ENCODE peak calls at places on chromosomes 2 and 18, in nine cellular contexts. R is bronchial epithelial cell, O is cardiac muscle cell, Y is right lobe of liver, B is foreskin keratinocyte, D is mammary epithelial cell, E is heart right ventricle, G is PC-9, C is astrocyte. H is an unnamed sample.

GRCh38 chr2:75173746-75174145 is 25.6 kb downstream of the TACR1 start:
- DNase-seq in R (no peak), C (no peak), G (no peak), E (no peak), B (no peak), O (no peak), Y (no peak), D (no peak), H (no peak)

GRCh38 chr2:50975546-50975945 is 56.4 kb downstream of the NRXN1 start:
- DNase-seq in R (no peak), G (no peak), O (no peak), Y (no peak), C (no peak), E (no peak), B (no peak), D (no peak), H (no peak)

GRCh38 chr2:231297108-231297908 is 98.2 kb upstream of the B3GNT7 start:
- DNase-seq in O (peak), E (peak), Y (peak), B (no peak), D (peak), C (peak), R (peak), G (peak), H (peak)

GRCh38 chr2:216283038-216283900 is 89.0 kb downstream of the MARCHF4 start:
- DNase-seq in Y (no peak), O (peak), C (no peak), D (no peak), R (peak), B (no peak), E (no peak), G (no peak), H (peak)

GRCh38 chr2:241560181-241560882 is 1.8 kb downstream of the BOK start:
- DNase-seq in R (no peak), B (no peak), D (no peak), Y (no peak), O (no peak), E (no peak), C (no peak), G (peak), H (no peak)

GRCh38 chr2:127695491-127696472 is 5.5 kb upstream of the SFT2D3 start:
- DNase-seq in O (peak), E (peak), R (peak), Y (no peak), D (peak), C (peak), G (peak), B (no peak), H (peak)

GRCh38 chr2:220090050-220090449 is 462.6 kb downstream of the SLC4A3 start:
- DNase-seq in Y (no peak), E (no peak), C (no peak), O (no peak), G (no peak), B (no peak), R (peak), D (peak), H (peak)

GRCh38 chr2:166677996-166678395 is 183.9 kb upstream of the SCN7A start:
- DNase-seq in D (no peak), E (no peak), O (no peak), G (no peak), Y (no peak), C (no peak), R (no peak), B (no peak), H (no peak)

GRCh38 chr18:36295880-36296301 is 1.6 kb upstream of the FHOD3 start:
- DNase-seq in D (no peak), B (no peak), O (no peak), G (no peak), Y (no peak), C (no peak), E (no peak), R (no peak), H (no peak)

GRCh38 chr2:241129086-241129871 is 20.0 kb downstream of the PASK start:
- DNase-seq in D (no peak), G (no peak), R (no peak), E (no peak), C (no peak), Y (peak), B (no peak), O (no peak), H (no peak)

GRCh38 chr2:233458826-233459225 is 104.5 kb downstream of the DGKD start:
- DNase-seq in D (no peak), G (no peak), E (no peak), Y (no peak), O (no peak), C (no peak), B (no peak), R (no peak), H (no peak)

GRCh38 chr2:53970095-53970897 is 497 bp downstream of the PSME4 start:
- DNase-seq in E (peak), Y (peak), G (peak), B (no peak), C (peak), O (peak), D (peak), R (no peak), H (peak)

GRCh38 chr2:157427003-157427921 is 16.6 kb downstream of the CYTIP start:
- DNase-seq in C (no peak), B (no peak), Y (no peak), G (no peak), E (no peak), R (no peak), D (no peak), O (no peak), H (no peak)

GRCh38 chr18:56990678-56991077 is 156.2 kb upstream of the BOD1L2 start:
- DNase-seq in G (no peak), B (no peak), E (no peak), C (no peak), R (no peak), Y (no peak), O (no peak), D (no peak), H (no peak)

GRCh38 chr2:216989335-216990129 is 129.7 kb upstream of the TNP1 start:
- DNase-seq in R (peak), B (no peak), Y (no peak), E (no peak), G (no peak), D (peak), C (peak), O (no peak), H (no peak)

GRCh38 chr2:110167326-110167955 is 37.4 kb downstream of the NPHP1 start:
- DNase-seq in Y (no peak), O (no peak), E (no peak), C (peak), B (no peak), R (no peak), D (no peak), G (no peak), H (no peak)

GRCh38 chr2:233006648-233007047 is 6.4 kb downstream of the NGEF start:
- DNase-seq in D (no peak), R (no peak), B (no peak), C (no peak), G (no peak), O (no peak), E (no peak), Y (peak), H (no peak)

GRCh38 chr18:63999871-64000270 is 30.0 kb downstream of the SERPINB8 start:
- DNase-seq in G (no peak), B (no peak), E (no peak), O (no peak), D (no peak), C (no peak), R (no peak), Y (no peak), H (no peak)

GRCh38 chr2:207766697-207767460 is 2.8 kb downstream of the FZD5 start:
- DNase-seq in E (no peak), Y (peak), C (no peak), R (no peak), D (no peak), G (no peak), B (no peak), O (no peak), H (no peak)

GRCh38 chr2:199302851-199303250 is 154.9 kb downstream of the SATB2 start:
- DNase-seq in R (no peak), Y (no peak), E (no peak), B (no peak), G (no peak), C (peak), D (no peak), O (peak), H (no peak)

GRCh38 chr2:26946841-26947784 is 23.3 kb upstream of the MAPRE3 start:
- DNase-seq in B (no peak), G (peak), Y (no peak), E (peak), D (peak), C (peak), R (no peak), O (peak), H (peak)

GRCh38 chr2:2187196-2187595 is 143.9 kb downstream of the MYT1L start:
- DNase-seq in R (no peak), Y (no peak), B (no peak), C (no peak), O (no peak), D (no peak), G (no peak), E (no peak), H (no peak)

GRCh38 chr2:127045792-127046501 is 61.0 kb downstream of the BIN1 start:
- DNase-seq in R (no peak), D (no peak), C (no peak), Y (no peak), B (no peak), O (no peak), E (no peak), G (no peak), H (no peak)

GRCh38 chr2:76711490-76711889 is 810.7 kb downstream of the LRRTM4 start:
- DNase-seq in E (no peak), O (no peak), Y (no peak), B (no peak), C (no peak), R (no peak), G (no peak), D (no peak), H (no peak)

GRCh38 chr2:192150166-192150565 is 44.6 kb downstream of the TMEFF2 start:
- DNase-seq in B (no peak), G (no peak), R (no peak), O (no peak), C (no peak), E (no peak), D (no peak), Y (no peak), H (no peak)

GRCh38 chr2:62344472-62344871 is 148.6 kb downstream of the B3GNT2 start:
- DNase-seq in Y (no peak), R (peak), G (no peak), O (no peak), E (no peak), B (peak), C (peak), D (peak), H (peak)

GRCh38 chr2:134892282-134893054 is 26.2 kb upstream of the CCNT2 start:
- DNase-seq in D (no peak), R (no peak), G (no peak), B (no peak), E (no peak), Y (no peak), O (no peak), C (no peak), H (no peak)

GRCh38 chr2:134900151-134900550 is 18.5 kb upstream of the CCNT2 start:
- DNase-seq in O (no peak), B (no peak), Y (no peak), D (peak), C (peak), E (no peak), G (no peak), R (peak), H (peak)

GRCh38 chr2:134899204-134899603 is 19.4 kb upstream of the CCNT2 start:
- DNase-seq in O (no peak), G (no peak), D (no peak), Y (no peak), R (no peak), E (no peak), B (no peak), C (no peak), H (no peak)

DNA sequence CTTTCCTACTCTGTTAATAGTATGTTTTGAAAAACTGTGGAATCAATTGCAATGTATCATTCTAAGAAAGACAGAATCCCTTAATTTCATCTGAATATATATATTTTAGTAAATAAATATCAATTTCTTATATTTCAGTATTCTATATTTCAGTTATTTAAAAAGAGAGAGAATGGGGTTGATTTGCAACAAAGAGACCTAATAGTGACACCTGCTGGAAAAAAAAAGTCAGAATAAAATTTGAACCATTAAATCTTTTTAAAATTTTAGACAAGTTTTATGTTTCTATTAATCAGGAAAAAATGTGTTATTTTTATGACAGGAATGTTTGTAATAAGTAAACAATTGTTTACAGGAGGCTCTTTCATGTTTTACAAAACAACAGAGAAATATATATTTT is 20.7 kb upstream of the CCNT2 start:
- DNase-seq in E (no peak), B (no peak), G (no peak), C (no peak), Y (no peak), D (no peak), O (peak), R (peak), H (peak)
- TF ChIP-seq CTCF in E (peak), B (peak), G (peak), C (peak), Y (peak), D (peak), O (peak), R (no peak), H (peak)

DNA sequence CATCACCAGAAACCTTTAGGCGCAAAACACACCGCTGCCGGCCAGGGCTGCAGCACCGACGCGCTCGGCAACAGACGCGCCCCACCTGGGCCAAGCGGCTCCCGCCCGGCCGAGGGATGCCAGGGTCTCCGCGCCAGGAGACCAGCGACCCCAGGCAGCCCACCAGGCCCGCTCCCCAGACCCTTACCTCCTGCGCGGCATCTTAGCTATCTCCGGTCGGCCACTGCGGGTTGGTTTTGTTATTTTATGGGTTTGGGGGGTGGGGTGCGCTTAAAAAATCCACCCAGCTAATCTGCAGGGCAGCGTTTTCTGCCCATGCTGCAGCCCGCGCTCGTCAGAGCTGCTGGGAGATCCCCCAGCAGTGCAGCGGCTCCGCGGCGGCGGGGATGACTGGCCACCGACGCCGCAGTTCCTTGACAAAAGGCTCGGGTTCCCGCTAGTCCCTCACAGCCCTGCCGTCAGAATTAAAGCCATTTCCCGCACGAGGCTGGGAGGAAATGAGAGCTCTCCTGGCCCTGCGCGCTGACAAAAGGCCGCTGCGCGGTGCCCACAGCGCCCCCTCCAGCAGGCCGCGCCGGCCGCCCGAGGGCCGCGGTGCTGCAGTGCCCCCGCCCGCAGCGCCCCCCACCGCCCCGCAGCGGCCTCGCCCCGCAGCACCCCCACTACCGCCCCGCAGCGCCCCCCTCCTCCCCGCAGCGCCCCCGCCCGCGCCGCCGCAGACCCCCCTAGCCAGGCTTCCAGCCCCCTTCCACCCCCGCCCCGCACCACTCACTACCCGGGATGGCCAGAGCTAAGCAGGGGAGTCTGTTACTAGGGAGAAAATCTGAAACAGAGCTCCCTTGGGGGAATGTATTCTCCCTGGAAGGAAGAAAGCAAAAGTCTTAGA is at the start of gene ADD2:
- DNase-seq in O (peak), D (peak), R (no peak), G (peak), Y (no peak), C (peak), B (no peak), E (peak), H (peak)
- TF ChIP-seq CTCF in O (peak), D (no peak), R (peak), G (no peak), Y (no peak), C (peak), B (peak), E (peak), H (no peak)

GRCh38 chr18:77702686-77703085 is 453.0 kb downstream of the GALR1 start:
- DNase-seq in R (peak), C (no peak), O (peak), B (no peak), G (peak), Y (no peak), D (no peak), E (peak), H (peak)
- TF ChIP-seq CTCF in R (no peak), C (peak), O (no peak), B (peak), G (peak), Y (peak), D (no peak), E (peak), H (peak)

DNA sequence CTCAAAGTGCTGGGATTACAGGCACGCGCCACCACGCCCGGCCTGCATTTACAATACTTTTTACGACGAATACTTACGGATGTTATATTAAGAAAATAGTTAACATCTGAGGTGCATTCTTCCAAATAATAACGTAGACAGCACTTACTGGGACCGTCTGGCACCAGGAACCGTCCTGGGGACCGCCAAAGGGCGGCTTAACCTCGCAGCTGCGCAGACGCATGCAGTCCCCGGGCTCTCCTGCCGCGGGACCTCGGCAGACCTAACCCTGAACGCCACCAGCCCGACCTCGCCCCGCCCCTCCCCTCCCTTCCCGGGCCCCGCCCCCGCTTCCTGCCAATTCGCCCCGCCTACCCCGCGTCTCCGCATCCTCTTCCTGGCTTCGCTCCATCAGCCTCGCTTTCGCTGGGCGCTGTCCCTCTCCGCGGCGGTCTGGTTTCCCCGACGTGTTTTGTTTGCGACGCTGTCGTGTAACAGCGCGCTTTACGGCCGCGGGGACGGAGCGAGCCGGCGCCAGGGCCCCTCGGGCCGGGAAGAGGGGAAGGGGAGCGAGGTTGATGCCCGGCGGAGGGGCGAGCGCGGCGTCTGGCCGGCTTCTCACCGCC is at the start of gene CNOT11:
- DNase-seq in B (peak), G (peak), C (peak), E (peak), Y (peak), O (peak), D (peak), R (peak), H (peak)
- TF ChIP-seq CTCF in B (no peak), G (no peak), C (no peak), E (no peak), Y (no peak), O (no peak), D (peak), R (no peak), H (no peak)

DNA sequence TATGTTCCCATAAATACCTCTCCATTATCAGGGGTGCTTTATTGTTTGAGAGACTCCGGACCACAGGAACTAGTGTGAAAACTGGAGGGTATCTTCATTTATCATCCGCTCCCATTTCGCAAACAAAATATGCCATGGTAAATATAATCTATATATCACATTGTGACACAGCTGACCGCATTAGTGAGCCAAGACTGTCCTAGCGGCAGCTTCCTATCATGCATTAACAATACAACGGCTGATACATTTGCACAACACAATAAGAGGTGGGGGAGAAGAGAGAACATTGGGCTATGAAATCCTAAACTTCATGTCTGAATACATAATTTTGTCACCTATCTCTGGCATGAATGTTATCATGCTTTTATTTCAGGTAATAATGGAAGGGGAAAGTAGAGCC is 29.5 kb downstream of the BCL11A start:
- DNase-seq in B (no peak), D (no peak), C (no peak), O (no peak), G (no peak), E (no peak), R (no peak), Y (no peak), H (no peak)
- TF ChIP-seq CTCF in B (no peak), D (no peak), C (no peak), O (no peak), G (no peak), E (no peak), R (no peak), Y (no peak), H (no peak)

DNA sequence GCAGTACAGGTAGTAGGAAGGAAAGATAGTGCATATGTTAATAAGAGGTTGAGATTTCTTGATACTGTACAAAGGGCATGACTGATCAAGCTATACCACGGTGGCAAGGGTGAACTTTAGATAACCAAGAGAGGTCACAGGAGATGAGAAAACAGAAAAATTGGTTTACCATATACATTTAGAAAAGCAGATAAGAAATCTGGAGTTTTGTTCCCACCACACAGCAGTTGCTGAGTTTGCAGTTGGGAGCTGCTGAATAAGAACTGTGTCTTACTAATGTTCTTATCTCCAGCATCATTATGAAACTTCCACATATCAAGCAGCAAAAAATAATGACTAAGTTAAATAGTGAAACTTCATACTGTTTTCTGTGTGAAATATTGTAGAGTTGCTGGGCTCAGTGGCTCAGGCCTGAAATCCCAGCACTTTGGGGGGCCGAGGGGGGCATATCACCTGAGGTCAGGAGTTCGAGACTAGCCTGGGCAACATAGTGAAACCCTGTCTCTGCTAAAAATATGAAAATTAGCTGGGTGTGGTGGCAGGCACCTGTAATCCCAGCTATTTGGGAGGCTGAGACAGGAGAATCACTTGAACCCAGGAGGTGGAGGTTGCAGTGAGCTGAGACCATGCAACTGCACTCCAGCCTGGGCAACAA is 12.0 kb upstream of the IMPACT start:
- DNase-seq in O (no peak), C (no peak), B (no peak), G (no peak), E (no peak), Y (no peak), R (no peak), D (no peak), H (no peak)
- TF ChIP-seq CTCF in O (no peak), C (no peak), B (no peak), G (no peak), E (no peak), Y (no peak), R (no peak), D (no peak), H (no peak)

DNA sequence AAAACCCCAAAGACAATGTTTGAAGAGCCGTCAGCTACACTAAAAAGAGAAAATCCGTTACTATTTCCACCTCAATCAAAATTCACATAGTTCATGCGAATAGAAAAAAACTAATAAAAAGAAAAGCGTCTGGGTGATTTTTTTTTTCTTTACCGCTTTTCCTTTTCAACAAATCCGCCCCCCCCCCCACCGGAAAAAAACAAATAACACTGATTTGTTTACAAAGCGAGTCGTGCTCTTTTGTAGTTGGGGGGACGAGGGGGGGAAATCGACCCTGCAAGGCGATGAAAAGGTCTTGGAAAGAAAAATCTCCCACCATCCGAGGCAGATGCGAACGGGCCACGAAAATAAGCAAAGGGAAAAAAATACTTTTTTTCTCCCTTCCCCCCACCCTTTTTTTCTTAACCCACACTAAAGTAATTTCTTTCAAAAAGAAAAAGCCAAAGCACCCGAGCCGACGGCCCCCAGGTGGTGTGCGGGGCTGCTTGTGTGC is 640 bp downstream of the ZNF521 start:
- DNase-seq in E (peak), O (no peak), B (no peak), Y (no peak), R (no peak), C (no peak), D (no peak), G (no peak), H (no peak)
- TF ChIP-seq CTCF in E (no peak), O (no peak), B (no peak), Y (no peak), R (no peak), C (no peak), D (no peak), G (no peak), H (no peak)

H was measured in MCF 10A.